ENCODE peak calls at places on chromosome 15, in five cellular contexts. One of them, this sample, is unnamed.

GRCh38 chr15:38398134-38398533 is 55.8 kb upstream of the FAM98B start:
- DNase-seq in HFFc6: peak
- DNase-seq in activated naive CD4-positive, alpha-beta T cell treated with anti-CD3 and anti-CD28 coated beads, Interleukin-2, amount 50 U/mL, for 72 hours: no peak
- DNase-seq in amniotic stem cell: peak
- DNase-seq in fibroblast of lung: peak
- DNase-seq in this sample: peak

GRCh38 chr15:67024322-67024997 is 40.9 kb upstream of the SMAD3 start:
- DNase-seq in HFFc6: peak
- DNase-seq in activated naive CD4-positive, alpha-beta T cell treated with anti-CD3 and anti-CD28 coated beads, Interleukin-2, amount 50 U/mL, for 72 hours: peak
- DNase-seq in amniotic stem cell: peak
- DNase-seq in fibroblast of lung: peak
- DNase-seq in this sample: peak

GRCh38 chr15:99401971-99402732 is 150.9 kb downstream of the LRRC28 start:
- DNase-seq in HFFc6: no peak
- DNase-seq in activated naive CD4-positive, alpha-beta T cell treated with anti-CD3 and anti-CD28 coated beads, Interleukin-2, amount 50 U/mL, for 72 hours: no peak
- DNase-seq in amniotic stem cell: no peak
- DNase-seq in fibroblast of lung: peak
- DNase-seq in this sample: no peak

GRCh38 chr15:75420698-75421097 is 30.8 kb downstream of the SIN3A start:
- DNase-seq in HFFc6: no peak
- DNase-seq in activated naive CD4-positive, alpha-beta T cell treated with anti-CD3 and anti-CD28 coated beads, Interleukin-2, amount 50 U/mL, for 72 hours: no peak
- DNase-seq in amniotic stem cell: no peak
- DNase-seq in fibroblast of lung: peak
- DNase-seq in this sample: no peak

GRCh38 chr15:87207945-87208580 is 1048.5 kb downstream of the NTRK3 start:
- DNase-seq in HFFc6: peak
- DNase-seq in activated naive CD4-positive, alpha-beta T cell treated with anti-CD3 and anti-CD28 coated beads, Interleukin-2, amount 50 U/mL, for 72 hours: no peak
- DNase-seq in amniotic stem cell: no peak
- DNase-seq in fibroblast of lung: peak
- DNase-seq in this sample: no peak

GRCh38 chr15:93210995-93211394 is 122.0 kb upstream of the RGMA start:
- DNase-seq in HFFc6: no peak
- DNase-seq in activated naive CD4-positive, alpha-beta T cell treated with anti-CD3 and anti-CD28 coated beads, Interleukin-2, amount 50 U/mL, for 72 hours: no peak
- DNase-seq in amniotic stem cell: no peak
- DNase-seq in fibroblast of lung: no peak
- DNase-seq in this sample: no peak

GRCh38 chr15:62141200-62141599 is 23.9 kb downstream of the C2CD4B start:
- DNase-seq in HFFc6: no peak
- DNase-seq in activated naive CD4-positive, alpha-beta T cell treated with anti-CD3 and anti-CD28 coated beads, Interleukin-2, amount 50 U/mL, for 72 hours: no peak
- DNase-seq in amniotic stem cell: no peak
- DNase-seq in fibroblast of lung: no peak
- DNase-seq in this sample: no peak

GRCh38 chr15:69384626-69385025 is 29.5 kb upstream of the KIF23 start:
- DNase-seq in HFFc6: no peak
- DNase-seq in activated naive CD4-positive, alpha-beta T cell treated with anti-CD3 and anti-CD28 coated beads, Interleukin-2, amount 50 U/mL, for 72 hours: no peak
- DNase-seq in amniotic stem cell: no peak
- DNase-seq in fibroblast of lung: no peak
- DNase-seq in this sample: no peak

GRCh38 chr15:63288778-63289378 is 11.5 kb downstream of the APH1B start:
- DNase-seq in HFFc6: peak
- DNase-seq in activated naive CD4-positive, alpha-beta T cell treated with anti-CD3 and anti-CD28 coated beads, Interleukin-2, amount 50 U/mL, for 72 hours: no peak
- DNase-seq in amniotic stem cell: peak
- DNase-seq in fibroblast of lung: peak
- DNase-seq in this sample: no peak

GRCh38 chr15:51121118-51121517 is 26.4 kb upstream of the TNFAIP8L3 start:
- DNase-seq in HFFc6: peak
- DNase-seq in activated naive CD4-positive, alpha-beta T cell treated with anti-CD3 and anti-CD28 coated beads, Interleukin-2, amount 50 U/mL, for 72 hours: no peak
- DNase-seq in amniotic stem cell: peak
- DNase-seq in fibroblast of lung: peak
- DNase-seq in this sample: peak

GRCh38 chr15:35019401-35020327 is 31.6 kb upstream of the ZNF770 start:
- DNase-seq in HFFc6: no peak
- DNase-seq in activated naive CD4-positive, alpha-beta T cell treated with anti-CD3 and anti-CD28 coated beads, Interleukin-2, amount 50 U/mL, for 72 hours: no peak
- DNase-seq in amniotic stem cell: no peak
- DNase-seq in fibroblast of lung: peak
- DNase-seq in this sample: no peak

GRCh38 chr15:72515591-72516389 is 41.7 kb downstream of the ARIH1 start:
- DNase-seq in HFFc6: no peak
- DNase-seq in activated naive CD4-positive, alpha-beta T cell treated with anti-CD3 and anti-CD28 coated beads, Interleukin-2, amount 50 U/mL, for 72 hours: no peak
- DNase-seq in amniotic stem cell: no peak
- DNase-seq in fibroblast of lung: peak
- DNase-seq in this sample: no peak

GRCh38 chr15:65399001-65399706 is 21.4 kb upstream of the IGDCC3 start:
- DNase-seq in HFFc6: no peak
- DNase-seq in activated naive CD4-positive, alpha-beta T cell treated with anti-CD3 and anti-CD28 coated beads, Interleukin-2, amount 50 U/mL, for 72 hours: no peak
- DNase-seq in amniotic stem cell: no peak
- DNase-seq in fibroblast of lung: no peak
- DNase-seq in this sample: no peak

GRCh38 chr15:63181658-63182057 is 7.7 kb upstream of the RAB8B start:
- DNase-seq in HFFc6: no peak
- DNase-seq in activated naive CD4-positive, alpha-beta T cell treated with anti-CD3 and anti-CD28 coated beads, Interleukin-2, amount 50 U/mL, for 72 hours: no peak
- DNase-seq in amniotic stem cell: no peak
- DNase-seq in fibroblast of lung: no peak
- DNase-seq in this sample: no peak

GRCh38 chr15:89825264-89825940 is 10.8 kb upstream of the ANPEP start:
- DNase-seq in HFFc6: no peak
- DNase-seq in activated naive CD4-positive, alpha-beta T cell treated with anti-CD3 and anti-CD28 coated beads, Interleukin-2, amount 50 U/mL, for 72 hours: no peak
- DNase-seq in amniotic stem cell: no peak
- DNase-seq in fibroblast of lung: no peak
- DNase-seq in this sample: no peak

GRCh38 chr15:36428102-36428845 is 151.2 kb upstream of the CDIN1 start:
- DNase-seq in HFFc6: peak
- DNase-seq in activated naive CD4-positive, alpha-beta T cell treated with anti-CD3 and anti-CD28 coated beads, Interleukin-2, amount 50 U/mL, for 72 hours: no peak
- DNase-seq in amniotic stem cell: peak
- DNase-seq in fibroblast of lung: peak
- DNase-seq in this sample: peak

GRCh38 chr15:43493687-43494472 is 924 bp upstream of the TP53BP1 start:
- DNase-seq in HFFc6: no peak
- DNase-seq in activated naive CD4-positive, alpha-beta T cell treated with anti-CD3 and anti-CD28 coated beads, Interleukin-2, amount 50 U/mL, for 72 hours: no peak
- DNase-seq in amniotic stem cell: no peak
- DNase-seq in fibroblast of lung: no peak
- DNase-seq in this sample: no peak

GRCh38 chr15:58547628-58548307 is 116.0 kb downstream of the LIPC start:
- DNase-seq in HFFc6: no peak
- DNase-seq in activated naive CD4-positive, alpha-beta T cell treated with anti-CD3 and anti-CD28 coated beads, Interleukin-2, amount 50 U/mL, for 72 hours: no peak
- DNase-seq in amniotic stem cell: no peak
- DNase-seq in fibroblast of lung: no peak
- DNase-seq in this sample: no peak

GRCh38 chr15:66747866-66748265 is 45.8 kb downstream of the SMAD6 start:
- DNase-seq in HFFc6: no peak
- DNase-seq in activated naive CD4-positive, alpha-beta T cell treated with anti-CD3 and anti-CD28 coated beads, Interleukin-2, amount 50 U/mL, for 72 hours: no peak
- DNase-seq in amniotic stem cell: no peak
- DNase-seq in fibroblast of lung: peak
- DNase-seq in this sample: no peak

GRCh38 chr15:69881760-69882159 is 216.0 kb downstream of the TLE3 start:
- DNase-seq in HFFc6: no peak
- DNase-seq in activated naive CD4-positive, alpha-beta T cell treated with anti-CD3 and anti-CD28 coated beads, Interleukin-2, amount 50 U/mL, for 72 hours: no peak
- DNase-seq in amniotic stem cell: no peak
- DNase-seq in fibroblast of lung: no peak
- DNase-seq in this sample: no peak

GRCh38 chr15:41634072-41634628 is 26.1 kb upstream of the MGA start:
- DNase-seq in HFFc6: no peak
- DNase-seq in activated naive CD4-positive, alpha-beta T cell treated with anti-CD3 and anti-CD28 coated beads, Interleukin-2, amount 50 U/mL, for 72 hours: no peak
- DNase-seq in amniotic stem cell: no peak
- DNase-seq in fibroblast of lung: no peak
- DNase-seq in this sample: no peak

GRCh38 chr15:58441376-58442070 is 9.7 kb downstream of the LIPC start:
- DNase-seq in HFFc6: peak
- DNase-seq in activated naive CD4-positive, alpha-beta T cell treated with anti-CD3 and anti-CD28 coated beads, Interleukin-2, amount 50 U/mL, for 72 hours: no peak
- DNase-seq in amniotic stem cell: no peak
- DNase-seq in fibroblast of lung: peak
- DNase-seq in this sample: no peak

GRCh38 chr15:74995779-74996765 is 709 bp downstream of the SCAMP5 start:
- DNase-seq in HFFc6: no peak
- DNase-seq in activated naive CD4-positive, alpha-beta T cell treated with anti-CD3 and anti-CD28 coated beads, Interleukin-2, amount 50 U/mL, for 72 hours: no peak
- DNase-seq in amniotic stem cell: no peak
- DNase-seq in fibroblast of lung: no peak
- DNase-seq in this sample: no peak

GRCh38 chr15:39581501-39582285 is 814 bp downstream of the THBS1 start:
- DNase-seq in HFFc6: peak
- DNase-seq in activated naive CD4-positive, alpha-beta T cell treated with anti-CD3 and anti-CD28 coated beads, Interleukin-2, amount 50 U/mL, for 72 hours: no peak
- DNase-seq in amniotic stem cell: peak
- DNase-seq in fibroblast of lung: peak
- DNase-seq in this sample: peak

GRCh38 chr15:33699691-33700447 is 268.4 kb upstream of the CHRM5 start:
- DNase-seq in HFFc6: peak
- DNase-seq in activated naive CD4-positive, alpha-beta T cell treated with anti-CD3 and anti-CD28 coated beads, Interleukin-2, amount 50 U/mL, for 72 hours: no peak
- DNase-seq in amniotic stem cell: no peak
- DNase-seq in fibroblast of lung: no peak
- DNase-seq in this sample: no peak

GRCh38 chr15:85592148-85592547 is 202.6 kb downstream of the KLHL25 start:
- DNase-seq in HFFc6: peak
- DNase-seq in activated naive CD4-positive, alpha-beta T cell treated with anti-CD3 and anti-CD28 coated beads, Interleukin-2, amount 50 U/mL, for 72 hours: no peak
- DNase-seq in amniotic stem cell: peak
- DNase-seq in fibroblast of lung: peak
- DNase-seq in this sample: peak

GRCh38 chr15:59532770-59533379 is 78.7 kb upstream of the GCNT3 start:
- DNase-seq in HFFc6: peak
- DNase-seq in activated naive CD4-positive, alpha-beta T cell treated with anti-CD3 and anti-CD28 coated beads, Interleukin-2, amount 50 U/mL, for 72 hours: peak
- DNase-seq in amniotic stem cell: peak
- DNase-seq in fibroblast of lung: peak
- DNase-seq in this sample: no peak

GRCh38 chr15:51861557-51862350 is 32.3 kb downstream of the TMOD3 start:
- DNase-seq in HFFc6: no peak
- DNase-seq in activated naive CD4-positive, alpha-beta T cell treated with anti-CD3 and anti-CD28 coated beads, Interleukin-2, amount 50 U/mL, for 72 hours: peak
- DNase-seq in amniotic stem cell: no peak
- DNase-seq in fibroblast of lung: no peak
- DNase-seq in this sample: no peak

GRCh38 chr15:66411190-66411589 is 24.5 kb downstream of the MAP2K1 start:
- DNase-seq in HFFc6: no peak
- DNase-seq in activated naive CD4-positive, alpha-beta T cell treated with anti-CD3 and anti-CD28 coated beads, Interleukin-2, amount 50 U/mL, for 72 hours: no peak
- DNase-seq in amniotic stem cell: no peak
- DNase-seq in fibroblast of lung: no peak
- DNase-seq in this sample: no peak

GRCh38 chr15:70323111-70323851 is 225.6 kb upstream of the TLE3 start:
- DNase-seq in HFFc6: no peak
- DNase-seq in activated naive CD4-positive, alpha-beta T cell treated with anti-CD3 and anti-CD28 coated beads, Interleukin-2, amount 50 U/mL, for 72 hours: no peak
- DNase-seq in amniotic stem cell: no peak
- DNase-seq in fibroblast of lung: peak
- DNase-seq in this sample: no peak

GRCh38 chr15:99424131-99424571 is 141.6 kb upstream of the MEF2A start:
- DNase-seq in HFFc6: no peak
- DNase-seq in activated naive CD4-positive, alpha-beta T cell treated with anti-CD3 and anti-CD28 coated beads, Interleukin-2, amount 50 U/mL, for 72 hours: no peak
- DNase-seq in amniotic stem cell: no peak
- DNase-seq in fibroblast of lung: no peak
- DNase-seq in this sample: no peak

GRCh38 chr15:53586815-53587214 is 172.6 kb downstream of the WDR72 start:
- DNase-seq in HFFc6: no peak
- DNase-seq in activated naive CD4-positive, alpha-beta T cell treated with anti-CD3 and anti-CD28 coated beads, Interleukin-2, amount 50 U/mL, for 72 hours: peak
- DNase-seq in amniotic stem cell: no peak
- DNase-seq in fibroblast of lung: no peak
- DNase-seq in this sample: no peak

GRCh38 chr15:90174140-90174891 is 26.8 kb upstream of the SEMA4B start:
- DNase-seq in HFFc6: no peak
- DNase-seq in activated naive CD4-positive, alpha-beta T cell treated with anti-CD3 and anti-CD28 coated beads, Interleukin-2, amount 50 U/mL, for 72 hours: no peak
- DNase-seq in amniotic stem cell: no peak
- DNase-seq in fibroblast of lung: peak
- DNase-seq in this sample: no peak

GRCh38 chr15:60580650-60581415 is 101.9 kb upstream of the ICE2 start:
- DNase-seq in HFFc6: no peak
- DNase-seq in activated naive CD4-positive, alpha-beta T cell treated with anti-CD3 and anti-CD28 coated beads, Interleukin-2, amount 50 U/mL, for 72 hours: no peak
- DNase-seq in amniotic stem cell: no peak
- DNase-seq in fibroblast of lung: no peak
- DNase-seq in this sample: no peak

GRCh38 chr15:29670945-29671307 is 151.3 kb downstream of the TJP1 start:
- DNase-seq in HFFc6: peak
- DNase-seq in activated naive CD4-positive, alpha-beta T cell treated with anti-CD3 and anti-CD28 coated beads, Interleukin-2, amount 50 U/mL, for 72 hours: no peak
- DNase-seq in amniotic stem cell: peak
- DNase-seq in fibroblast of lung: peak
- DNase-seq in this sample: no peak

GRCh38 chr15:31554261-31554660 is 227.6 kb downstream of the KLF13 start:
- DNase-seq in HFFc6: peak
- DNase-seq in activated naive CD4-positive, alpha-beta T cell treated with anti-CD3 and anti-CD28 coated beads, Interleukin-2, amount 50 U/mL, for 72 hours: no peak
- DNase-seq in amniotic stem cell: no peak
- DNase-seq in fibroblast of lung: peak
- DNase-seq in this sample: peak

GRCh38 chr15:95929232-95929846 is 401.2 kb upstream of the NR2F2 start:
- DNase-seq in HFFc6: no peak
- DNase-seq in activated naive CD4-positive, alpha-beta T cell treated with anti-CD3 and anti-CD28 coated beads, Interleukin-2, amount 50 U/mL, for 72 hours: no peak
- DNase-seq in amniotic stem cell: no peak
- DNase-seq in fibroblast of lung: peak
- DNase-seq in this sample: no peak